ENCODE peak calls at places on chromosome X, in six cellular contexts. F is H1, Y is breast epithelium, H is uterus, A is A549, T is GM12878. M is an unnamed sample.

GRCh38 chrX:136768469-136769084 is 12.2 kb downstream of the ARHGEF6 start:
- DNase-seq in A (no peak), H (peak; percentile 59), Y (no peak), T (no peak), F (peak; percentile 15), M (no peak)

GRCh38 chrX:84487365-84488353 is 14.6 kb downstream of the HDX start:
- DNase-seq in F (no peak), T (peak; percentile 19), A (no peak), H (no peak), Y (no peak), M (no peak)

GRCh38 chrX:14697453-14697852 is 168.1 kb downstream of the GLRA2 start:
- DNase-seq in F (no peak), Y (no peak), H (no peak), T (no peak), A (peak; percentile 18), M (no peak)

GRCh38 chrX:63754141-63754859 is 30.7 kb downstream of the ARHGEF9 start:
- DNase-seq in T (no peak), H (no peak), F (no peak), Y (peak; percentile 17), A (peak; percentile 6), M (no peak)

GRCh38 chrX:136608295-136608933 is 39.5 kb upstream of the CD40LG start:
- DNase-seq in H (no peak), Y (no peak), A (no peak), F (no peak), T (no peak), M (peak; percentile 33)

GRCh38 chrX:71227370-71228062 is 4.5 kb downstream of the GJB1 start:
- DNase-seq in Y (no peak), A (no peak), F (no peak), H (no peak), T (no peak), M (no peak)

GRCh38 chrX:141902366-141902765 is 1.3 kb upstream of the MAGEC1 start:
- DNase-seq in Y (no peak), A (no peak), F (no peak), T (no peak), H (no peak), M (no peak)

GRCh38 chrX:11341274-11342256 is 48.4 kb downstream of the AMELX start:
- DNase-seq in A (no peak), F (no peak), H (peak; percentile 77), Y (no peak), T (peak; percentile 17), M (peak; percentile 75)

GRCh38 chrX:129976441-129976840 is 6.0 kb upstream of the BCORL1 start:
- DNase-seq in F (no peak), T (no peak), A (no peak), H (no peak), Y (no peak), M (no peak)

GRCh38 chrX:65581661-65582339 is 47.2 kb upstream of the LAS1L start:
- DNase-seq in F (peak; percentile 10), T (no peak), Y (peak; percentile 40), H (peak; percentile 70), A (peak; percentile 59), M (peak; percentile 49)

GRCh38 chrX:150683536-150684146 is 9.6 kb upstream of the MTMR1 start:
- DNase-seq in T (no peak), F (no peak), A (peak; percentile 35), Y (no peak), H (no peak), M (no peak)

GRCh38 chrX:118216086-118216485 is 99.5 kb upstream of the KLHL13 start:
- DNase-seq in A (no peak), T (no peak), H (no peak), Y (no peak), F (no peak), M (no peak)

GRCh38 chrX:134624046-134624430 is 34.2 kb downstream of the PLAC1 start:
- DNase-seq in Y (no peak), A (no peak), H (no peak), T (no peak), F (no peak), M (no peak)

GRCh38 chrX:17187301-17187836 is 187.6 kb upstream of the NHS start:
- DNase-seq in Y (no peak), H (no peak), A (no peak), F (no peak), T (no peak), M (no peak)

GRCh38 chrX:80022363-80023031 is 7.9 kb downstream of the TBX22 start:
- DNase-seq in T (no peak), Y (no peak), A (no peak), H (no peak), F (no peak), M (no peak)

GRCh38 chrX:54208531-54208930 is 25.5 kb upstream of the FAM120C start:
- DNase-seq in F (no peak), A (no peak), H (no peak), Y (no peak), T (no peak), M (no peak)

GRCh38 chrX:150364347-150365050 is 1.4 kb downstream of the MAMLD1 start:
- DNase-seq in F (no peak), Y (no peak), T (no peak), A (no peak), H (no peak), M (no peak)

GRCh38 chrX:12791253-12792228 is at the start of gene PRPS2:
- DNase-seq in A (peak; percentile 76), Y (peak; percentile 24), H (peak; percentile 71), F (no peak), T (no peak), M (peak; percentile 59)

GRCh38 chrX:38806875-38807601 is 5.8 kb downstream of the MID1IP1 start:
- DNase-seq in A (no peak), H (no peak), F (no peak), Y (no peak), T (no peak), M (no peak)
- TF ChIP-seq POLR2A in A (no peak), H (no peak), F (no peak), Y (no peak), T (no peak), M (no peak)

DNA sequence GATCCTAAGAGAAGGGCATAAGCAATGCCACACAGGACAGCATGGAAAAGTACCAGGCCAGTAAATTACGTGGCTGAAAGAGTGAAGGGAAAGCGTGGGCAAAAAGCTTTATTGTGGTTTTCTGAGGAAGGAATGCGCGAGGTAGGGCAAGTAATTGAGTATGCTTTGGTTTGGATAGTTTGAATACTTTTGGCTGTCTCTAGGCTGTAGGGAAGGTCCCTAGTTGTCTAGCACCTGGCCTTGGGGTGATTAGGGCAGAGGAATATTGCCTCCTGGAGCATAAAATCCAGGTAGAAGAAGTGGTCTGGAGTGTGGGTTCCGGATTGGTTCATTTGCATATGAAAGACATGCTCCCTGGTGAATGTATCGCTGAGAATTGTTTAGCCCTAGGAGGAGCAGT is 46.4 kb upstream of the NALF2 start:
- DNase-seq in T (no peak), A (no peak), H (no peak), Y (no peak), F (no peak), M (no peak)
- H3K4me1 ChIP-seq in T (no peaks in the 10 kb centered on the region), A (no peaks in the 10 kb centered on the region), H (no peaks in the 10 kb centered on the region), Y (no peaks in the 10 kb centered on the region), F (no peaks in the 10 kb centered on the region), M (no peaks in the 10 kb centered on the region)

GRCh38 chrX:132491191-132491590 is 2.4 kb upstream of the MBNL3 start:
- DNase-seq in Y (no peak), T (no peak), A (no peak), H (no peak), F (no peak), M (no peak)
- TF ChIP-seq POLR2A in Y (no peak), T (no peak), A (no peak), H (no peak), F (no peak), M (no peak)

DNA sequence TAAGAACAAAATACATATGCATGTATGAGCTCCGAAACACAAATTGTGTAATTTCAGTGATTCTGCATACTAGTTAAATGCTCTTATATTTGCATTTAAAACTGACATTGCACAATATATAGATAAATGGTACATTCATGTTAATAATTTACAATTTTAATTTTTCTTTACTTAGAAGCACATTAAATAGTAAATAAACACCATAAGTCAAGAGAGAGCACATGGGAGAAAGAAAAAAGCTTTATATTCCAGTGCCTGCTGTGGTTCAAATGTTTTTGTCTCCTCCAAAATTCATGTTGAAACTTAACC is 323.0 kb downstream of the BCOR start:
- DNase-seq in T (no peak), F (no peak), A (no peak), Y (no peak), H (no peak), M (no peak)
- H3K4me1 ChIP-seq in T (peaks cover 7% of the 10 kb centered on the region), F (peaks cover 12% of the 10 kb centered on the region), A (peaks cover 29% of the 10 kb centered on the region), Y (no peaks in the 10 kb centered on the region), H (no peaks in the 10 kb centered on the region), M (no peaks in the 10 kb centered on the region)

DNA sequence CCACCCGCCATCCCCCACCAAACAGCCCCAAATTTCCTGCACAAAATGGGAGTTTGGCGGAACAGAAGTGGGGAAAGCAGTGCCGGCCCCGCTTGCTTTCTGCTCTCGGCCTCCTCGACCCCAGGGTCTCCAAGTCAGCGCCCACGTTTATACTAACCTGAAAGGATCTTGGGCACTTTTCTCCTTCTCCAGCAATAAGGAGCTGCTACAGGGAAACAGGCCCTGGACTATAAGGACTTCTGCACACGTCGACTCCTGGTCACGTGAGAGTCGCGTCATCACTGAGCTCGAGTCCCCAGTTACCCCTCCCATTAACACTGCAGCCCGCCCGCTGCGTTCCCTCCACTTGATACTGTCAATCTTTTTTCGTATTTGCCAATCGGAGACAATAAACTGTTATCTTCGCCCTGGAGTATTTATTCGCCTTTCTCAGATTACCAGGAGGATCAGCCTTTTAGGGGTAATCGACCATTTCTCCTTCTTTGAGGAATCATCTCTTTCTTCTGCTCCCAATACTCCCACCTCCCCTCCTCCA is at the start of gene TCEAL8:
- DNase-seq in H (peak; percentile 87), Y (peak; percentile 67), A (peak; percentile 58), T (peak; percentile 21), F (peak; percentile 31), M (peak; percentile 85)
- TF ChIP-seq POLR2A in H (peak; percentile 64), Y (peak; percentile 37), A (peak; percentile 31), T (peak; percentile 39), F (peak; percentile 59), M (peak; percentile 42)

GRCh38 chrX:23826216-23826615 is 43.2 kb downstream of the SAT1 start:
- DNase-seq in H (no peak), F (no peak), T (no peak), Y (no peak), A (no peak), M (no peak)

GRCh38 chrX:23822397-23822796 is 39.4 kb downstream of the SAT1 start:
- DNase-seq in T (no peak), F (no peak), A (no peak), Y (no peak), H (no peak), M (no peak)

GRCh38 chrX:23828894-23829293 is 45.9 kb downstream of the SAT1 start:
- DNase-seq in A (no peak), Y (no peak), T (no peak), H (no peak), F (no peak), M (no peak)

GRCh38 chrX:23826653-23827052 is 43.7 kb downstream of the SAT1 start:
- DNase-seq in T (no peak), F (no peak), H (no peak), A (no peak), Y (no peak), M (no peak)

GRCh38 chrX:23825675-23826074 is 42.7 kb downstream of the SAT1 start:
- DNase-seq in F (no peak), T (no peak), Y (no peak), A (no peak), H (no peak), M (no peak)
- H3K4me1 ChIP-seq in F (no peaks in the 10 kb centered on the region), T (no peaks in the 10 kb centered on the region), Y (no peaks in the 10 kb centered on the region), A (peaks cover 22% of the 10 kb centered on the region), H (no peaks in the 10 kb centered on the region), M (no peaks in the 10 kb centered on the region)